ENCODE peak calls at places on chromosome 1, in four cellular contexts. F is left ventricle myocardium inferior, Q is BE2C, L is H54. U is an unnamed sample.

GRCh38 chr1:52057876-52058275 is 1.8 kb downstream of the BTF3L4 start:
- DNase-seq in F (no peak), L (no peak), Q (no peak), U (no peak)

GRCh38 chr1:248890549-248891498 is 15.2 kb upstream of the PGBD2 start:
- DNase-seq in L (no peak), Q (no peak), F (no peak), U (no peak)

GRCh38 chr1:98129486-98129885 is 208.7 kb upstream of the DPYD start:
- DNase-seq in Q (peak; percentile 28), F (no peak), L (no peak), U (no peak)

GRCh38 chr1:22717038-22717758 is 6.6 kb downstream of the EPHB2 start:
- DNase-seq in Q (no peak), F (no peak), L (no peak), U (no peak)

GRCh38 chr1:176033474-176033873 is 173.6 kb downstream of the COP1 start:
- DNase-seq in F (no peak), L (no peak), Q (no peak), U (no peak)

GRCh38 chr1:78237364-78237916 is 191.7 kb downstream of the GIPC2 start:
- DNase-seq in Q (no peak), F (no peak), L (no peak), U (peak; percentile 67)

GRCh38 chr1:172286629-172287076 is 133.8 kb upstream of the C1orf105 start:
- DNase-seq in Q (no peak), L (peak; percentile 5), F (no peak), U (no peak)

GRCh38 chr1:180167721-180168467 is 13.2 kb downstream of the QSOX1 start:
- DNase-seq in Q (no peak), L (peak; percentile 85), F (no peak), U (no peak)